ENCODE peak calls at places on chromosomes 3 and 15, in five cellular contexts. Q is body of pancreas, Z is ovary, J is tibial nerve, D is esophagus squamous epithelium. E is an unnamed sample.

GRCh38 chr3:22322861-22323260 is 571.9 kb upstream of the ZNF385D start:
- DNase-seq in Q (no peak), Z (no peak), J (no peak), D (no peak), E (no peak)

GRCh38 chr3:115436767-115437301 is 186.5 kb upstream of the GAP43 start:
- DNase-seq in Q (no peak), Z (no peak), J (no peak), D (no peak), E (no peak)

GRCh38 chr3:45011756-45012441 is 14.2 kb upstream of the CLEC3B start:
- DNase-seq in Q (peak; percentile 59), Z (peak; percentile 82), J (no peak), D (no peak), E (peak; percentile 46)

GRCh38 chr15:30929064-30929669 is 25.5 kb downstream of the FAN1 start:
- DNase-seq in Q (no peak), Z (no peak), J (no peak), D (no peak), E (no peak)

GRCh38 chr3:141959531-141959920 is 83.1 kb downstream of the ATP1B3 start:
- DNase-seq in Q (no peak), Z (no peak), J (no peak), D (no peak), E (no peak)

GRCh38 chr3:150577854-150578253 is 25.3 kb upstream of the SELENOT start:
- DNase-seq in Q (no peak), Z (no peak), J (no peak), D (no peak), E (no peak)

GRCh38 chr15:37046876-37047614 is 53.3 kb downstream of the MEIS2 start:
- DNase-seq in Q (no peak), Z (no peak), J (no peak), D (no peak), E (no peak)

GRCh38 chr15:44710236-44711088 is 661 bp downstream of the PATL2 start:
- DNase-seq in Q (peak; percentile 61), Z (no peak), J (no peak), D (no peak), E (no peak)

GRCh38 chr3:52023860-52024764 is 28.4 kb upstream of the RPL29 start:
- DNase-seq in Q (no peak), Z (no peak), J (no peak), D (no peak), E (no peak)

GRCh38 chr3:166446986-166447385 is 609.8 kb upstream of the BCHE start:
- DNase-seq in Q (no peak), Z (no peak), J (no peak), D (no peak), E (no peak)

GRCh38 chr3:175335229-175335628 is 476.1 kb downstream of the NAALADL2 start:
- DNase-seq in Q (no peak), Z (no peak), J (no peak), D (no peak), E (no peak)

GRCh38 chr15:98139337-98139736 is 178.8 kb downstream of the ARRDC4 start:
- DNase-seq in Q (no peak), Z (no peak), J (no peak), D (no peak), E (no peak)

GRCh38 chr3:192875971-192876565 is 41.6 kb downstream of the MB21D2 start:
- DNase-seq in Q (no peak), Z (no peak), J (no peak), D (no peak), E (no peak)

GRCh38 chr3:177385831-177386301 is 188.6 kb upstream of the TBL1XR1 start:
- DNase-seq in Q (no peak), Z (no peak), J (no peak), D (no peak), E (peak; percentile 23)

GRCh38 chr3:8371085-8371551 is 130.5 kb upstream of the LMCD1 start:
- DNase-seq in Q (peak; percentile 13), Z (no peak), J (no peak), D (no peak), E (no peak)

GRCh38 chr3:53234130-53234840 is 21.5 kb downstream of the TKT start:
- DNase-seq in Q (no peak), Z (no peak), J (no peak), D (no peak), E (no peak)

GRCh38 chr15:99633655-99634054 is 67.9 kb downstream of the MEF2A start:
- DNase-seq in Q (no peak), Z (no peak), J (no peak), D (no peak), E (no peak)

DNA sequence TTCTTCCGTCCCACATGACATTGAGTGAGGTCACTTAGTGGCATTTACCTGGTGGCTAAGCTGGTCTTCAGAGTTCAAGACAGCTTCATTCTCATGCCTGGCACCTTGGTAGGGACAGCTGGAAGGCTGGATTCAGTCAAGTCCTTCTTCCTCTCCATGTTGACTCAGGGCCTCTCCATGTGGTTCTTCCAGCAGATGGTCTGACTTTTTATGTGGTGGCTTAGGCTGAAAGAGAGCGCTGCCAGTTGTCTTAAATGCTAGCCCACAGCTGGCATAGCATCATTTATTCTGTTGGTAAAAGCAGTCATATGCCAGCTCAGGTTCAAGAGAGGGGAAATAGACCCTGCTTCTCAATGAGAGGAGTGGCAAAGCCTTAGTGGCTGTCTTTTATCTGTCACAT is 53.0 kb upstream of the CTDSPL start:
- DNase-seq in Q (no peak), Z (no peak), J (no peak), D (no peak), E (no peak)
- TF ChIP-seq POLR2A in Q (no peak), Z (no peak), J (no peak), D (no peak), E (no peak)

GRCh38 chr15:58933311-58934113 is at the start of gene SLTM:
- DNase-seq in Q (peak; percentile 96), Z (peak; percentile 91), J (peak; percentile 82), D (peak; percentile 82), E (peak; percentile 85)
- TF ChIP-seq CTCF in Q (peak; percentile 45), Z (peak; percentile 40), J (no peak), D (peak; percentile 22), E (peak; percentile 43)

GRCh38 chr3:195105841-195106417 is 165.0 kb downstream of the XXYLT1 start:
- DNase-seq in Q (no peak), Z (no peak), J (no peak), D (no peak), E (no peak)
- H3K4me3 ChIP-seq in Q (no peak overlapping the region), Z (no peak overlapping the region), J (peak overlapping the region; percentile 32), D (peak overlapping the region; percentile 54), E (peak overlapping the region; percentile 36)

DNA sequence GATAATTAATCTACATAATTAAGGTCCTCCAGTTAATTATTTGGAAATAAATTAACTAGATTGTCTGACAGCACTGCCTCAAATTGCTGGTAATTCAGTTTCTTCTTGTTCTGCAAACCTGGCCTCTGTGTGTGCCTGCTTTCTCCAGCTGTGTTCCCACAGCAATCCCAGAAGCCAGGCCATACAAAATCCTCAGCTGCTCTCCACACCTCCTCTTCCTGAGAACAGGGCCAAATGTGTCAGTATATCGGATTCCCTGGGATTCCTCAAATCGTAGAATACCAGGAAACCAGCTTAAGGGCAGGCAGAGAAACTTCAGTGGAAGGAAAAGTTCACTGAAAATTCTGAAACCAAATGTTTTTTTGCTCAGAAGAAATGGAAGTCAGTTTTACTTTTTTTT is 261.4 kb downstream of the ZMAT3 start:
- DNase-seq in Q (no peak), Z (no peak), J (no peak), D (no peak), E (no peak)
- TF ChIP-seq POLR2A in Q (no peak), Z (no peak), J (no peak), D (no peak), E (no peak)

GRCh38 chr15:78837131-78837530 is 25.9 kb upstream of the ADAMTS7 start:
- DNase-seq in Q (no peak), Z (no peak), J (no peak), D (no peak), E (no peak)

GRCh38 chr15:78836333-78836732 is 25.1 kb upstream of the ADAMTS7 start:
- DNase-seq in Q (no peak), Z (no peak), J (no peak), D (no peak), E (no peak)

GRCh38 chr15:78838480-78838879 is 27.2 kb upstream of the ADAMTS7 start:
- DNase-seq in Q (peak; percentile 16), Z (no peak), J (no peak), D (no peak), E (peak; percentile 19)

GRCh38 chr15:78840661-78841060 is 29.4 kb upstream of the ADAMTS7 start:
- DNase-seq in Q (no peak), Z (no peak), J (no peak), D (no peak), E (no peak)

DNA sequence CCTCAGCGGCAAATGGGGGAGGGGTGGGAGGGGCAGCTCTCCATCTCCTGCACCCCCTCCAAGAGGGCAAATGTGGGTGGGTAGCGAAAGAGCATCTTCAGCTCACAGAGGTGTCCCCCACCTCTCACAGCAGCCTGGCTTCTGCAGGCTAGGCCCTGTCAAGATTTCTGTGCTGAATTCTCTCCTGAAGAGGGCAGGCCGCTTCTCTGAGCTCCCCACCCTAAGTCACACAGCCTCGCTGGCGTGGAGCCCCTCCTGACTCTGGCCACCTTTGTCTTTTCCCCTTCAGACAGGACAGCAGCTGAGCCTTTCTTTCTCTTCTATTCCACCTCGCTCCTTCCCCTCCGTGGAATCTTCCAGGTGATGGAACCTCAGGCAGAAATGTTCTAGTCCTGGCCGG is 26.3 kb upstream of the ADAMTS7 start:
- DNase-seq in Q (no peak), Z (no peak), J (no peak), D (no peak), E (no peak)
- TF ChIP-seq CTCF in Q (no peak), Z (no peak), J (no peak), D (no peak), E (no peak)

DNA sequence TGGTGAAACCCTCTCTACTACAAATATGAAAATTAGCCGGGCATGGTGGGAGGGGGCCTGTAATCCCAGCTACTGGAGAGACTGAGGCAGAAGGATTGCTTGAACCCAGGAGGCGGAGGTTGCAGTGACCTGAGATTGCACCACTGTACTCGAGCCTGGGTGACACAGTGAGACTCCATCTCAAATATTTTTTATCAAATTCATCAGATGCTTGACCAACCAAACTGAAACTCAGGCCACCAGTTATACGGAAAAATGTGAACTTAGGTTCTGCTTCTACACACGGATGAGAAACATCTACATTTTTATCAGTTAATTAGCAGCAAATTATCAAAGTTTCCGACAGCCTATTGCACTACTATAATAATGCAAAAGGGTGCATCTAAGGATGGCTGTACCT is 4.8 kb downstream of the ARF4 start:
- DNase-seq in Q (no peak), Z (no peak), J (no peak), D (no peak), E (no peak)
- H3K4me3 ChIP-seq in Q (no peak overlapping the region), Z (no peak overlapping the region), J (no peak overlapping the region), D (no peak overlapping the region), E (no peak overlapping the region)

GRCh38 chr15:60397772-60398445 is at the start of gene ANXA2:
- DNase-seq in Q (peak; percentile 86), Z (peak; percentile 86), J (peak; percentile 83), D (peak; percentile 47), E (peak; percentile 87)
- TF ChIP-seq POLR2A in Q (peak; percentile 95), Z (peak; percentile 71), J (peak; percentile 88), D (peak; percentile 82), E (peak; percentile 91)

E was measured in gastrocnemius medialis.